ENCODE peak calls at places on chromosomes 7 and 10, in four cellular contexts. One of them, this sample, is unnamed.

GRCh38 chr10:102115775-102116174 is 4.4 kb downstream of the LDB1 start:
- DNase-seq in stimulated activated CD4-positive, alpha-beta T cell treated with anti-CD3 and anti-CD28 coated beads, Interleukin-1b, Interleukin-23, amount 100 ng/mL, for 48 hours: no peak
- DNase-seq in brain microvascular endothelial cell: no peak
- DNase-seq in astrocyte of the hippocampus: no peak
- DNase-seq in this sample: no peak

GRCh38 chr7:31073486-31074383 is 21.6 kb downstream of the ADCYAP1R1 start:
- DNase-seq in stimulated activated CD4-positive, alpha-beta T cell treated with anti-CD3 and anti-CD28 coated beads, Interleukin-1b, Interleukin-23, amount 100 ng/mL, for 48 hours: no peak
- DNase-seq in brain microvascular endothelial cell: peak; percentile 14
- DNase-seq in astrocyte of the hippocampus: no peak
- DNase-seq in this sample: no peak

GRCh38 chr10:20481054-20481453 is 416.1 kb downstream of the NEBL start:
- DNase-seq in stimulated activated CD4-positive, alpha-beta T cell treated with anti-CD3 and anti-CD28 coated beads, Interleukin-1b, Interleukin-23, amount 100 ng/mL, for 48 hours: no peak
- DNase-seq in brain microvascular endothelial cell: no peak
- DNase-seq in astrocyte of the hippocampus: no peak
- DNase-seq in this sample: no peak

GRCh38 chr7:111439977-111440376 is 122.3 kb downstream of the IMMP2L start:
- DNase-seq in stimulated activated CD4-positive, alpha-beta T cell treated with anti-CD3 and anti-CD28 coated beads, Interleukin-1b, Interleukin-23, amount 100 ng/mL, for 48 hours: no peak
- DNase-seq in brain microvascular endothelial cell: no peak
- DNase-seq in astrocyte of the hippocampus: no peak
- DNase-seq in this sample: no peak

GRCh38 chr10:121058082-121058481 is 206.9 kb downstream of the WDR11 start:
- DNase-seq in stimulated activated CD4-positive, alpha-beta T cell treated with anti-CD3 and anti-CD28 coated beads, Interleukin-1b, Interleukin-23, amount 100 ng/mL, for 48 hours: no peak
- DNase-seq in brain microvascular endothelial cell: no peak
- DNase-seq in astrocyte of the hippocampus: no peak
- DNase-seq in this sample: no peak

GRCh38 chr10:122019414-122019975 is 30.5 kb downstream of the TACC2 start:
- DNase-seq in stimulated activated CD4-positive, alpha-beta T cell treated with anti-CD3 and anti-CD28 coated beads, Interleukin-1b, Interleukin-23, amount 100 ng/mL, for 48 hours: no peak
- DNase-seq in brain microvascular endothelial cell: no peak
- DNase-seq in astrocyte of the hippocampus: peak; percentile 47
- DNase-seq in this sample: no peak

GRCh38 chr10:59322131-59322530 is 40.2 kb downstream of the FAM13C start:
- DNase-seq in stimulated activated CD4-positive, alpha-beta T cell treated with anti-CD3 and anti-CD28 coated beads, Interleukin-1b, Interleukin-23, amount 100 ng/mL, for 48 hours: no peak
- DNase-seq in brain microvascular endothelial cell: no peak
- DNase-seq in astrocyte of the hippocampus: no peak
- DNase-seq in this sample: no peak

GRCh38 chr10:132446661-132447445 is 49.9 kb downstream of the PWWP2B start:
- DNase-seq in stimulated activated CD4-positive, alpha-beta T cell treated with anti-CD3 and anti-CD28 coated beads, Interleukin-1b, Interleukin-23, amount 100 ng/mL, for 48 hours: peak; percentile 87
- DNase-seq in brain microvascular endothelial cell: no peak
- DNase-seq in astrocyte of the hippocampus: peak; percentile 54
- DNase-seq in this sample: peak; percentile 65

GRCh38 chr7:29865526-29865925 is 59.2 kb downstream of the WIPF3 start:
- DNase-seq in stimulated activated CD4-positive, alpha-beta T cell treated with anti-CD3 and anti-CD28 coated beads, Interleukin-1b, Interleukin-23, amount 100 ng/mL, for 48 hours: no peak
- DNase-seq in brain microvascular endothelial cell: peak; percentile 88
- DNase-seq in astrocyte of the hippocampus: peak; percentile 78
- DNase-seq in this sample: no peak

GRCh38 chr7:50196719-50197118 is 103.7 kb upstream of the ZPBP start:
- DNase-seq in stimulated activated CD4-positive, alpha-beta T cell treated with anti-CD3 and anti-CD28 coated beads, Interleukin-1b, Interleukin-23, amount 100 ng/mL, for 48 hours: no peak
- DNase-seq in brain microvascular endothelial cell: no peak
- DNase-seq in astrocyte of the hippocampus: no peak
- DNase-seq in this sample: no peak

GRCh38 chr10:93067443-93068365 is 6.0 kb upstream of the CYP26A1 start:
- DNase-seq in stimulated activated CD4-positive, alpha-beta T cell treated with anti-CD3 and anti-CD28 coated beads, Interleukin-1b, Interleukin-23, amount 100 ng/mL, for 48 hours: no peak
- DNase-seq in brain microvascular endothelial cell: no peak
- DNase-seq in astrocyte of the hippocampus: no peak
- DNase-seq in this sample: no peak

GRCh38 chr10:101961591-101962498 is 94.1 kb downstream of the ARMH3 start:
- DNase-seq in stimulated activated CD4-positive, alpha-beta T cell treated with anti-CD3 and anti-CD28 coated beads, Interleukin-1b, Interleukin-23, amount 100 ng/mL, for 48 hours: no peak
- DNase-seq in brain microvascular endothelial cell: peak; percentile 33
- DNase-seq in astrocyte of the hippocampus: peak; percentile 21
- DNase-seq in this sample: no peak

GRCh38 chr7:149027560-149028345 is 552 bp downstream of the PDIA4 start:
- DNase-seq in stimulated activated CD4-positive, alpha-beta T cell treated with anti-CD3 and anti-CD28 coated beads, Interleukin-1b, Interleukin-23, amount 100 ng/mL, for 48 hours: no peak
- DNase-seq in brain microvascular endothelial cell: no peak
- DNase-seq in astrocyte of the hippocampus: peak; percentile 54
- DNase-seq in this sample: no peak

GRCh38 chr10:14477408-14477710 is 146.6 kb upstream of the FRMD4A start:
- DNase-seq in stimulated activated CD4-positive, alpha-beta T cell treated with anti-CD3 and anti-CD28 coated beads, Interleukin-1b, Interleukin-23, amount 100 ng/mL, for 48 hours: no peak
- DNase-seq in brain microvascular endothelial cell: no peak
- DNase-seq in astrocyte of the hippocampus: peak; percentile 69
- DNase-seq in this sample: no peak

GRCh38 chr7:111931958-111932357 is 274.2 kb downstream of the DOCK4 start:
- DNase-seq in stimulated activated CD4-positive, alpha-beta T cell treated with anti-CD3 and anti-CD28 coated beads, Interleukin-1b, Interleukin-23, amount 100 ng/mL, for 48 hours: no peak
- DNase-seq in brain microvascular endothelial cell: no peak
- DNase-seq in astrocyte of the hippocampus: peak; percentile 53
- DNase-seq in this sample: no peak

GRCh38 chr10:68871105-68871711 is 29.9 kb upstream of the DDX50 start:
- DNase-seq in stimulated activated CD4-positive, alpha-beta T cell treated with anti-CD3 and anti-CD28 coated beads, Interleukin-1b, Interleukin-23, amount 100 ng/mL, for 48 hours: no peak
- DNase-seq in brain microvascular endothelial cell: peak; percentile 61
- DNase-seq in astrocyte of the hippocampus: peak; percentile 72
- DNase-seq in this sample: peak; percentile 11

This sample was measured in erythroblast.